ENCODE peak calls at places on chromosomes 4 and X, in nine cellular contexts. K is tibial artery; D is substantia nigra; A is LoVo; Q is mammary epithelial cell; M is pancreas; O is fibroblast of pulmonary artery; J is stimulated activated CD4-positive, alpha-beta T cell treated with anti-CD3 and anti-CD28 coated beads, Interleukin-2, amount 100 ng/mL, for 48 hours; Z is activated CD4-positive, alpha-beta T cell treated with anti-CD3 and anti-CD28 coated beads, Interleukin-2, amount 50 U/mL, for 1 hour. P is an unnamed sample.

GRCh38 chr4:103692615-103693014 is 27.2 kb downstream of the TACR3 start:
- DNase-seq in Q (peak), K (no peak), A (no peak), J (no peak), M (no peak), D (no peak), Z (no peak), O (no peak), P (no peak)

GRCh38 chr4:8144359-8144758 is 14.3 kb downstream of the ABLIM2 start:
- DNase-seq in K (no peak), D (peak), M (no peak), Z (no peak), Q (no peak), J (no peak), A (no peak), O (no peak), P (no peak)

GRCh38 chr4:23324291-23324690 is 565.6 kb downstream of the PPARGC1A start:
- DNase-seq in J (no peak), O (peak), Z (no peak), D (no peak), K (no peak), A (peak), M (no peak), Q (peak), P (no peak)

GRCh38 chr4:86818845-86819244 is 30.3 kb downstream of the SLC10A6 start:
- DNase-seq in O (no peak), Z (no peak), M (no peak), K (no peak), D (no peak), A (no peak), Q (no peak), J (no peak), P (no peak)

GRCh38 chr4:47413515-47413914 is 50.0 kb downstream of the COMMD8 start:
- DNase-seq in A (no peak), J (no peak), D (no peak), M (no peak), O (no peak), Z (no peak), K (no peak), Q (no peak), P (no peak)

GRCh38 chrX:132266583-132267355 is 47.5 kb upstream of the RAP2C start:
- DNase-seq in D (no peak), M (no peak), J (peak), Z (no peak), K (no peak), O (peak), Q (peak), A (no peak), P (no peak)

GRCh38 chr4:159401791-159402380 is 299.0 kb downstream of the RAPGEF2 start:
- DNase-seq in Z (no peak), A (peak), M (no peak), D (no peak), J (no peak), O (peak), K (no peak), Q (peak), P (no peak)

GRCh38 chr4:31620476-31620875 is 900.3 kb downstream of the PCDH7 start:
- DNase-seq in D (no peak), Z (no peak), O (peak), A (no peak), K (no peak), J (no peak), Q (no peak), M (no peak), P (no peak)

GRCh38 chr4:148776944-148777343 is 334.7 kb upstream of the NR3C2 start:
- DNase-seq in K (no peak), J (no peak), D (no peak), A (no peak), M (no peak), Z (no peak), O (peak), Q (no peak), P (no peak)

GRCh38 chr4:120692964-120693363 is 229.6 kb downstream of the PRDM5 start:
- DNase-seq in J (no peak), M (peak), D (no peak), K (no peak), Z (no peak), O (peak), Q (peak), A (peak), P (no peak)

GRCh38 chrX:154083134-154083517 is 14.4 kb downstream of the MECP2 start:
- DNase-seq in M (no peak), Q (no peak), O (peak), K (no peak), J (no peak), Z (no peak), A (no peak), D (no peak), P (no peak)

GRCh38 chr4:33924239-33924638 is 2320.1 kb downstream of the ARAP2 start:
- DNase-seq in A (peak), O (peak), M (no peak), J (no peak), Q (peak), K (no peak), Z (no peak), D (no peak), P (peak)

GRCh38 chr4:181619651-181620050 is 623.6 kb upstream of the TENM3 start:
- DNase-seq in Z (no peak), O (no peak), K (no peak), A (no peak), J (no peak), M (no peak), D (no peak), Q (no peak), P (no peak)

GRCh38 chr4:1898007-1898406 is 26.8 kb downstream of the NSD2 start:
- DNase-seq in J (no peak), Z (no peak), M (no peak), D (no peak), A (no peak), O (no peak), K (no peak), Q (no peak), P (peak)

GRCh38 chr4:19936471-19936870 is 315.2 kb upstream of the SLIT2 start:
- DNase-seq in D (no peak), J (no peak), Z (no peak), O (peak), Q (no peak), A (no peak), K (no peak), M (no peak), P (no peak)

GRCh38 chrX:101347859-101348451 is 587 bp downstream of the TIMM8A start:
- DNase-seq in M (no peak), Q (peak), Z (no peak), K (no peak), O (peak), A (peak), D (no peak), J (peak), P (no peak)

GRCh38 chrX:40143987-40144386 is 46.2 kb upstream of the BCOR start:
- DNase-seq in A (no peak), O (no peak), J (no peak), M (no peak), Q (no peak), Z (no peak), K (no peak), D (no peak), P (no peak)

GRCh38 chr4:173056708-173057107 is 111.9 kb upstream of the GALNT7 start:
- DNase-seq in A (no peak), O (no peak), J (no peak), Z (no peak), Q (no peak), D (no peak), K (no peak), M (no peak), P (no peak)

GRCh38 chr4:101291198-101291597 is 56.1 kb downstream of the PPP3CA start:
- DNase-seq in K (no peak), J (no peak), O (no peak), Z (no peak), M (no peak), D (no peak), Q (no peak), A (no peak), P (no peak)

GRCh38 chrX:148984238-148984637 is 483.8 kb downstream of the AFF2 start:
- DNase-seq in A (no peak), O (no peak), Q (no peak), M (no peak), Z (no peak), D (no peak), J (no peak), K (no peak), P (no peak)

GRCh38 chr4:48340276-48340904 is 939 bp upstream of the SLAIN2 start:
- DNase-seq in O (peak), J (no peak), Z (peak), A (no peak), K (no peak), M (no peak), D (no peak), Q (peak), P (no peak)

GRCh38 chrX:11665144-11666040 is at the start of gene ARHGAP6:
- DNase-seq in Q (peak), J (no peak), O (peak), Z (no peak), A (no peak), K (peak), D (no peak), M (no peak), P (no peak)

GRCh38 chr4:11609751-11610150 is 181.1 kb upstream of the HS3ST1 start:
- DNase-seq in K (no peak), M (no peak), D (no peak), Z (no peak), J (no peak), Q (no peak), O (no peak), A (no peak), P (no peak)

GRCh38 chr4:13988347-13989265 is 361.1 kb upstream of the BOD1L1 start:
- DNase-seq in Z (no peak), O (peak), J (no peak), K (peak), D (no peak), Q (peak), A (no peak), M (peak), P (no peak)

GRCh38 chrX:13754765-13755164 is 20.2 kb downstream of the OFD1 start:
- DNase-seq in D (no peak), M (no peak), A (no peak), O (no peak), K (no peak), Q (no peak), J (no peak), Z (no peak), P (no peak)

GRCh38 chrX:16319929-16320328 is 152.6 kb downstream of the MAGEB17 start:
- DNase-seq in D (no peak), Z (no peak), J (no peak), Q (no peak), M (no peak), A (no peak), O (no peak), K (no peak), P (no peak)

GRCh38 chrX:96314974-96315373 is 369.7 kb upstream of the DIAPH2 start:
- DNase-seq in Q (peak), O (peak), J (no peak), D (no peak), K (no peak), A (peak), M (no peak), Z (no peak), P (no peak)

GRCh38 chr4:129668092-129668491 is 572.1 kb downstream of the C4orf33 start:
- DNase-seq in M (no peak), Q (no peak), O (no peak), J (no peak), A (no peak), D (no peak), K (no peak), Z (no peak), P (no peak)

GRCh38 chr4:24514808-24515207 is 69.5 kb downstream of the DHX15 start:
- DNase-seq in Q (no peak), Z (no peak), D (no peak), M (no peak), K (no peak), J (no peak), O (no peak), A (no peak), P (no peak)

GRCh38 chrX:1453390-1453783 is 678 bp upstream of the ASMTL start:
- DNase-seq in K (no peak), M (peak), O (no peak), Z (peak), A (no peak), J (no peak), Q (no peak), D (no peak), P (peak)

GRCh38 chr4:81565137-81565870 is 93.6 kb upstream of the RASGEF1B start:
- DNase-seq in Z (no peak), K (peak), M (peak), J (no peak), A (no peak), D (peak), Q (no peak), O (peak), P (peak)

GRCh38 chr4:5433196-5433595 is 275.2 kb downstream of the EVC2 start:
- DNase-seq in O (no peak), D (no peak), K (no peak), Z (no peak), M (no peak), A (no peak), J (no peak), Q (no peak), P (no peak)

GRCh38 chr4:169898095-169898494 is 128.1 kb downstream of the MFAP3L start:
- DNase-seq in K (no peak), Z (no peak), J (no peak), Q (no peak), A (no peak), M (no peak), O (no peak), D (no peak), P (no peak)

GRCh38 chr4:145819246-145820181 is 119.1 kb downstream of the ZNF827 start:
- DNase-seq in K (no peak), O (no peak), D (peak), Z (no peak), Q (no peak), J (no peak), A (no peak), M (no peak), P (no peak)

P was measured in spleen.